ENCODE peak calls at places on chromosomes 13 and 19, in nine cellular contexts. M is A673, F is heart right ventricle, H is mucosa of descending colon, B is PC-9, Q is cardiac muscle cell, J is right lobe of liver, O is breast epithelium, K is adrenal gland. R is an unnamed sample. For H3K9me3 and H3K4me1, the result is how much of the 10 kb centered on the place peaks cover.

GRCh38 chr19:23116802-23117571 is at the start of gene ZNF730:
- DNase-seq in O (no peak), K (peak), J (no peak), M (peak), F (peak), B (no peak), H (peak), Q (peak), R (peak)

GRCh38 chr13:48165063-48165462 is 67.9 kb upstream of the ITM2B start:
- DNase-seq in M (no peak), F (no peak), H (no peak), O (no peak), K (no peak), Q (no peak), J (no peak), B (no peak), R (no peak)

GRCh38 chr19:16895467-16896097 is 6.8 kb downstream of the F2RL3 start:
- DNase-seq in F (no peak), H (no peak), M (no peak), B (no peak), Q (peak), O (no peak), J (no peak), K (no peak), R (no peak)

GRCh38 chr13:90926459-90926858 is 421.0 kb upstream of the MIR17HG start:
- DNase-seq in Q (peak), F (no peak), M (peak), K (no peak), O (no peak), B (no peak), H (no peak), J (no peak), R (no peak)

GRCh38 chr19:13058951-13059660 is 43.6 kb downstream of the LYL1 start:
- DNase-seq in J (no peak), F (no peak), H (no peak), K (no peak), M (no peak), O (no peak), Q (no peak), B (no peak), R (no peak)

GRCh38 chr13:25836709-25837316 is 215.0 kb downstream of the SHISA2 start:
- DNase-seq in H (no peak), M (no peak), J (no peak), F (no peak), B (no peak), K (no peak), Q (no peak), O (no peak), R (no peak)

GRCh38 chr19:35643255-35644205 is 2.0 kb downstream of the ETV2 start:
- DNase-seq in B (peak), K (peak), H (peak), M (peak), F (peak), O (peak), J (peak), Q (peak), R (peak)

GRCh38 chr19:13093407-13094284 is 9.0 kb downstream of the LYL1 start:
- DNase-seq in M (peak), H (peak), Q (peak), K (peak), F (peak), B (peak), O (peak), J (peak), R (peak)

GRCh38 chr19:4979211-4979807 is 10.4 kb downstream of the KDM4B start:
- DNase-seq in F (no peak), M (no peak), O (no peak), Q (no peak), K (no peak), J (peak), H (no peak), B (no peak), R (no peak)

GRCh38 chr13:52739468-52740071 is at the start of gene CNMD:
- DNase-seq in J (no peak), O (no peak), K (no peak), Q (no peak), M (no peak), F (no peak), B (no peak), H (no peak), R (no peak)

GRCh38 chr13:52737451-52737850 is 2.2 kb downstream of the CNMD start:
- DNase-seq in M (no peak), K (no peak), O (no peak), J (no peak), Q (no peak), F (no peak), H (no peak), B (no peak), R (no peak)

GRCh38 chr13:52736891-52737290 is 2.7 kb downstream of the CNMD start:
- DNase-seq in H (no peak), J (no peak), F (no peak), K (no peak), M (no peak), Q (no peak), B (no peak), O (no peak), R (no peak)

GRCh38 chr13:52737900-52738299 is 1.7 kb downstream of the CNMD start:
- DNase-seq in K (no peak), F (no peak), B (no peak), Q (peak), O (no peak), J (no peak), H (no peak), M (no peak), R (no peak)

GRCh38 chr13:52738719-52739467 is 727 bp downstream of the CNMD start:
- DNase-seq in M (peak), H (no peak), Q (peak), F (peak), B (no peak), K (no peak), J (no peak), O (no peak), R (no peak)
- TF ChIP-seq CTCF in M (peak), H (no peak), Q (peak), F (peak), B (no peak), K (no peak), J (peak), O (no peak), R (peak)

GRCh38 chr19:22088541-22089144 is 36.4 kb downstream of the ZNF257 start:
- DNase-seq in B (no peak), F (no peak), M (no peak), J (no peak), O (no peak), H (no peak), Q (no peak), K (no peak), R (no peak)
- H3K9me3 ChIP-seq in B (half or more), F (half or more), M (half or more), J (under half), O (half or more), H (half or more), Q (under half), K (under half), R (half or more)

GRCh38 chr19:39128511-39129079 is 3.0 kb downstream of the PAK4 start:
- DNase-seq in F (no peak), B (no peak), J (no peak), Q (no peak), K (no peak), O (no peak), H (no peak), M (no peak), R (no peak)
- H3K4me1 ChIP-seq in F (half or more), B (under half), J (under half), Q (under half), K (under half), O (under half), H (half or more), M (under half), R (half or more)

GRCh38 chr13:110275931-110276552 is 30.9 kb downstream of the COL4A1 start:
- DNase-seq in M (peak), H (no peak), O (no peak), K (no peak), Q (no peak), B (no peak), J (no peak), F (no peak), R (peak)

GRCh38 chr13:110276553-110276950 is 30.4 kb downstream of the COL4A1 start:
- DNase-seq in H (no peak), B (no peak), Q (no peak), J (no peak), M (no peak), F (no peak), O (no peak), K (no peak), R (no peak)

GRCh38 chr13:110273254-110273653 is 33.7 kb downstream of the COL4A1 start:
- DNase-seq in B (no peak), F (no peak), J (no peak), H (no peak), K (no peak), M (no peak), O (no peak), Q (no peak), R (no peak)

GRCh38 chr13:110272651-110273050 is 34.3 kb downstream of the COL4A1 start:
- DNase-seq in O (no peak), K (no peak), M (no peak), J (no peak), H (no peak), F (no peak), B (no peak), Q (no peak), R (no peak)

DNA sequence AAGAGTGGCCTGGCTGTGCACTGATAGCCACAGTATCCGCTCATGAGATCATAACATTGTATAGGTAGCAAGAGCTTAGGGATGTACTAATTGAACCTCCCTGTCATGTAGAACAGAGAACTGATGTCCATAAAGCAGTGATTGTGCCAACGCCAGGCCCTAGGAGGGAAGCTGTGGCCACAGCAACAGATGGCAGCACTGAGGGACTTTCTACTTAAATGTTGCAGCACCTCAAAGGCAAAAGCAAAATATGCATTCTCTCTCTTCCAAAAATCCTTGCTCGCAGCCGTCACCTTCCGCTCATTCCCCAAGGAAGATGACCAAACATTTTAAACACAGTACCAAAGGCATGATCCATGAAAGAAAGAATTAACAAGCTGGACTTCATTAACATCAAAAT is 32.3 kb downstream of the COL4A1 start:
- DNase-seq in K (no peak), F (no peak), M (peak), Q (no peak), B (no peak), H (no peak), J (no peak), O (no peak), R (no peak)
- TF ChIP-seq CTCF in K (peak), F (peak), M (peak), Q (peak), B (no peak), H (no peak), J (no peak), O (no peak), R (peak)

GRCh38 chr19:9151367-9151766 is 11.2 kb downstream of the ZNF317 start:
- DNase-seq in J (no peak), Q (no peak), H (no peak), F (no peak), B (no peak), K (no peak), O (no peak), M (no peak), R (no peak)
- H3K9me3 ChIP-seq in J (under half), Q (under half), H (half or more), F (under half), B (half or more), K (under half), O (half or more), M (half or more), R (under half)

GRCh38 chr13:20472531-20472930 is 53.1 kb downstream of the CRYL1 start:
- DNase-seq in J (no peak), H (no peak), M (no peak), K (no peak), Q (no peak), F (no peak), O (no peak), B (no peak), R (no peak)
- H3K4me1 ChIP-seq in J (under half), H (under half), M (under half), K (under half), Q (under half), F (under half), O (under half), B (under half), R (under half)

GRCh38 chr13:42333613-42334328 is 61.8 kb downstream of the AKAP11 start:
- DNase-seq in J (no peak), K (no peak), B (no peak), H (peak), F (no peak), Q (peak), O (no peak), M (peak), R (no peak)
- TF ChIP-seq CTCF in J (peak), K (no peak), B (peak), H (no peak), F (peak), Q (peak), O (no peak), M (peak), R (no peak)

DNA sequence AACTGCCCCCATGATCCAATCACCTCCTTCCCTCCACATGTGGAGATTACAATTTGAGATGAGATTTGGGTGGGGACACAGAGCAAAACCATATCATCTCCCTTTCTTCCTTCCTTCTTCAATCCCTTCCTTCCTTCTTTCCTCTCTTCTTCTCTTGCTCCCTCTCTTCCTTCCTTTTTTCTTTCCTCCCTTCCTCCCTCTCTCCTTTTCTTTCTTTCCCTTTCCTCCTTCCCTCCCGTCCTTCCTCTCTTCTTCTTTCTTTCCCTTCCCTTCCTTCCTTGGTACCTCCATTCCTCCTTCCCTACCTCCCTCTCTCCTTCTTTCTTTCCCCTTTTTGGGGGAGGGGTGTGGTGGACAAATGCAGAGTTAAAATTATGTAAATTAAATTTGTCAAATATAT is 145.1 kb downstream of the TSHZ3 start:
- DNase-seq in J (no peak), O (no peak), H (no peak), F (no peak), M (no peak), Q (no peak), K (no peak), B (no peak), R (no peak)
- H3K9me3 ChIP-seq in J (under half), O (under half), H (under half), F (under half), M (under half), Q (under half), K (under half), B (under half), R (under half)

GRCh38 chr13:77325371-77325941 is 1.4 kb downstream of the MYCBP2 start:
- DNase-seq in Q (peak), K (no peak), B (peak), F (no peak), M (no peak), H (no peak), O (no peak), J (no peak), R (no peak)
- H3K4me1 ChIP-seq in Q (under half), K (under half), B (under half), F (half or more), M (under half), H (under half), O (under half), J (under half), R (half or more)